ENCODE peak calls at places on chromosomes 11 and 22, in four cellular contexts. E is CD4-positive, alpha-beta T cell; M is neural progenitor cell; G is endothelial cell of umbilical vein. Q is an unnamed sample.

GRCh38 chr11:45724145-45724544 is 58.7 kb upstream of the CHST1 start:
- DNase-seq in M (no peak), G (no peak), E (no peak), Q (no peak)

GRCh38 chr22:33743756-33744155 is 176.5 kb downstream of the LARGE1 start:
- DNase-seq in M (no peak), E (no peak), G (no peak), Q (no peak)

GRCh38 chr11:9099617-9100016 is 8.2 kb upstream of the SCUBE2 start:
- DNase-seq in G (no peak), M (no peak), E (no peak), Q (no peak)

GRCh38 chr11:29707924-29708323 is 308.9 kb downstream of the KCNA4 start:
- DNase-seq in E (no peak), G (no peak), M (no peak), Q (no peak)

GRCh38 chr11:124119103-124119502 is 3.9 kb downstream of the VWA5A start:
- DNase-seq in G (no peak), E (no peak), M (no peak), Q (no peak)

GRCh38 chr22:18012528-18012927 is 11.8 kb downstream of the MICAL3 start:
- DNase-seq in M (no peak), E (no peak), G (no peak), Q (no peak)

GRCh38 chr11:95520361-95520760 is 269.2 kb downstream of the FAM76B start:
- DNase-seq in E (no peak), G (no peak), M (no peak), Q (no peak)

GRCh38 chr22:23248583-23248982 is 68.3 kb downstream of the BCR start:
- DNase-seq in G (peak; percentile 35), M (peak; percentile 41), E (no peak), Q (no peak)

GRCh38 chr22:38740116-38740723 is 15.6 kb downstream of the SUN2 start:
- DNase-seq in G (no peak), M (no peak), E (no peak), Q (no peak)

GRCh38 chr22:45226681-45227186 is 14.0 kb downstream of the KIAA0930 start:
- DNase-seq in E (no peak), M (no peak), G (no peak), Q (no peak)

GRCh38 chr11:10225553-10225952 is 68.5 kb downstream of the SBF2 start:
- DNase-seq in E (no peak), M (no peak), G (no peak), Q (no peak)

GRCh38 chr11:11208994-11209393 is 144.1 kb downstream of the CSNK2A3 start:
- DNase-seq in E (no peak), G (no peak), M (no peak), Q (no peak)

GRCh38 chr11:118232659-118233058 is 7.8 kb upstream of the JAML start:
- DNase-seq in M (no peak), E (no peak), G (no peak), Q (no peak)

GRCh38 chr11:125091247-125091876 is 20.1 kb downstream of the TMEM218 start:
- DNase-seq in E (no peak), M (peak; percentile 89), G (peak; percentile 81), Q (no peak)

GRCh38 chr22:38881464-38881871 is 9.5 kb upstream of the CBX6 start:
- DNase-seq in G (no peak), M (no peak), E (no peak), Q (no peak)

GRCh38 chr11:62575156-62575555 is 1.5 kb upstream of the EEF1G start:
- DNase-seq in M (no peak), E (no peak), G (no peak), Q (no peak)

GRCh38 chr22:20425821-20426615 is 11.6 kb downstream of the SCARF2 start:
- DNase-seq in G (no peak), E (no peak), M (no peak), Q (no peak)

GRCh38 chr11:8905528-8906165 is 5.3 kb upstream of the AKIP1 start:
- DNase-seq in E (no peak), G (no peak), M (no peak), Q (no peak)

GRCh38 chr22:31091106-31091975 is 10.2 kb downstream of the SMTN start:
- DNase-seq in G (no peak), E (no peak), M (no peak), Q (no peak)

GRCh38 chr11:86230921-86231320 is 13.6 kb upstream of the EED start:
- DNase-seq in G (no peak), M (no peak), E (no peak), Q (no peak)

GRCh38 chr11:95599959-95600586 is 189.5 kb downstream of the FAM76B start:
- DNase-seq in G (no peak), M (peak; percentile 12), E (no peak), Q (no peak)

GRCh38 chr11:128619540-128620305 is 32.4 kb upstream of the ETS1 start:
- DNase-seq in E (no peak), G (no peak), M (no peak), Q (no peak)

GRCh38 chr11:2760196-2760871 is 60.5 kb upstream of the KCNQ1OT1 start:
- DNase-seq in G (no peak), E (no peak), M (no peak), Q (peak; percentile 3)

GRCh38 chr11:24932110-24933000 is 435.5 kb downstream of the LUZP2 start:
- DNase-seq in G (peak; percentile 3), E (no peak), M (no peak), Q (no peak)

GRCh38 chr11:61297341-61297740 is 2.2 kb upstream of the VWCE start:
- DNase-seq in G (no peak), M (no peak), E (no peak), Q (no peak)

GRCh38 chr11:28144808-28145207 is 36.6 kb downstream of the METTL15 start:
- DNase-seq in E (no peak), G (no peak), M (no peak), Q (no peak)

GRCh38 chr11:8332196-8332595 is 68.5 kb upstream of the LMO1 start:
- DNase-seq in M (no peak), G (no peak), E (no peak), Q (no peak)

GRCh38 chr11:84993386-84993785 is 633.8 kb downstream of the DLG2 start:
- DNase-seq in M (peak; percentile 23), E (no peak), G (no peak), Q (no peak)

GRCh38 chr11:65571940-65572339 is 398 bp upstream of the FAM89B start:
- DNase-seq in G (peak; percentile 73), M (peak; percentile 86), E (no peak), Q (no peak)

GRCh38 chr22:49163960-49164690 is 663.5 kb downstream of the BRD1 start:
- DNase-seq in E (no peak), M (no peak), G (no peak), Q (no peak)

GRCh38 chr22:49164773-49165320 is 662.8 kb downstream of the BRD1 start:
- DNase-seq in G (no peak), M (no peak), E (no peak), Q (no peak)

GRCh38 chr22:49163258-49163959 is 664.3 kb downstream of the BRD1 start:
- DNase-seq in E (no peak), M (no peak), G (no peak), Q (no peak)

GRCh38 chr22:49161002-49161850 is 666.4 kb downstream of the BRD1 start:
- DNase-seq in M (no peak), G (no peak), E (no peak), Q (no peak)

GRCh38 chr22:49162841-49163240 is 664.8 kb downstream of the BRD1 start:
- DNase-seq in G (no peak), E (no peak), M (no peak), Q (no peak)
- H3K9me3 ChIP-seq in G (peaks cover 8% of the 10 kb centered on the region), E (no peaks in the 10 kb centered on the region), M (no peaks in the 10 kb centered on the region), Q (no peaks in the 10 kb centered on the region)

DNA sequence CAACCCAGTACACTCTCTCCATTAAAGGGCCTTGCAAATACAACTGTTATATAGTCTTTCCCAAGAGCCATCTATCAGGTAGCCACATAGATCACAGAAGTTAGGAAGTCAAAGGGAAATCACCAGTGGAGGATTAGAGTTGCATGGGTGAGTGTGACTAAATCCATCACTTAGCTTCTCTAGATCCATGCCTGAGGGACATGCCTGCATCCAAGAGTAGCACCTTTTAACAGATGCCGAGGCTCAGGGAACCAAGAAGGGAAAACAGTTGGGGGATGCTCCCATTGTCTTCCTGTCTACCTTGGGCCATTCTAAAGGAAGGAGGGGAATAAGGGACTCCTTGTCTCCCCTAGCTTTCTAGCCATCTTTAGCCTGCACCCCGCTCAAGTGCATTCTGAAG is 77.9 kb downstream of the XRRA1 start:
- DNase-seq in G (no peak), M (no peak), E (no peak), Q (no peak)
- H3K9me3 ChIP-seq in G (no peaks in the 10 kb centered on the region), M (peaks cover 37% of the 10 kb centered on the region), E (peaks cover 70% of the 10 kb centered on the region), Q (peaks cover 24% of the 10 kb centered on the region)

GRCh38 chr22:47432683-47433082 is 670.2 kb downstream of the TBC1D22A start:
- DNase-seq in M (no peak), E (no peak), G (no peak), Q (no peak)

GRCh38 chr22:47435204-47435487 is 672.7 kb downstream of the TBC1D22A start:
- DNase-seq in M (no peak), G (no peak), E (no peak), Q (no peak)

GRCh38 chr22:47433627-47434026 is 671.2 kb downstream of the TBC1D22A start:
- DNase-seq in M (no peak), G (no peak), E (no peak), Q (no peak)

GRCh38 chr22:47435826-47436225 is 673.4 kb downstream of the TBC1D22A start:
- DNase-seq in M (no peak), G (no peak), E (no peak), Q (no peak)

DNA sequence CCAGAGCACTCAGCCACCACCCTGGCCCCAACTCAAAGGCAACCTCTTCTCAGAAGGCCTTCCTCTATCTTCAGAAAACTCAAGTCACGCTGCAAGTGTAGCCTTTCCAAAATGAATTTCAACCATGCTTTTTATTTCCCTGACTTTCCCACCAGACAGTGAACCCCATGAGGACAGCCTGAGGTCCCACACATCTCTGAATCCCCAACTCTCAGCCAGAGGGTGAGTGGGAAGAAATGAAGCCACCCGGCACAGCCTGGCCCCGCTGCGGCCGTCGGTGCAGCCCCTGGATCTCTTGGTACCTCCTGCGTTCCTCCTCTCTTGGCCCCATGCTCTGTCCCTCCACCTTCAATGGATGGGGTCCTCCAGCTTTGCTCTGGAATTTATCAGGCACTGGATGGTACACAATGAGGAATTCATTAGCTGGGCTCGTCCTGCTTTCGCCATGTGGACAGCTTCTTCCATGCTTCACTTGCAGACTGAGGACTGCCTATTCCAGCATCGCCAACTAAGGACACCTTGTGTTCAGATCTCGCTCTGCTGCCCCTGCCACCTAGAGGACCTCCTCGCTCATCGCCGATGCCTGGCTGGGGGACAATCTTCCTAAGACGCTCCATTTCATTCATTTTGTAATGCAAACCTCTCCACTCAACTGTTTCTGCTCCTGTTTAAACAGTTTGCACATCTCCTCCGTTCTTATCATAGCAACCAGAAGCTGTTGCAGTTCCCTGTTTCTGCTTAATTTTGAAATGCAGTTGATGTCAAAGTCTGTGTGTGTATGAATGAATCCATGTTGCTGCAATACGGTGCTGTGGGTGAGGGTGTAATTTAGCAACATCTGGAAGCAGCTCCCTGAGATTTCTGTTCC is 672.1 kb downstream of the TBC1D22A start:
- DNase-seq in G (no peak), M (no peak), E (no peak), Q (no peak)
- H3K9me3 ChIP-seq in G (peaks cover 2% of the 10 kb centered on the region), M (peaks cover 8% of the 10 kb centered on the region), E (no peaks in the 10 kb centered on the region), Q (no peaks in the 10 kb centered on the region)

GRCh38 chr22:49637255-49637760 is 190.4 kb downstream of the BRD1 start:
- DNase-seq in E (no peak), G (no peak), M (no peak), Q (no peak)
- H3K9me3 ChIP-seq in E (no peaks in the 10 kb centered on the region), G (no peaks in the 10 kb centered on the region), M (no peaks in the 10 kb centered on the region), Q (no peaks in the 10 kb centered on the region)

DNA sequence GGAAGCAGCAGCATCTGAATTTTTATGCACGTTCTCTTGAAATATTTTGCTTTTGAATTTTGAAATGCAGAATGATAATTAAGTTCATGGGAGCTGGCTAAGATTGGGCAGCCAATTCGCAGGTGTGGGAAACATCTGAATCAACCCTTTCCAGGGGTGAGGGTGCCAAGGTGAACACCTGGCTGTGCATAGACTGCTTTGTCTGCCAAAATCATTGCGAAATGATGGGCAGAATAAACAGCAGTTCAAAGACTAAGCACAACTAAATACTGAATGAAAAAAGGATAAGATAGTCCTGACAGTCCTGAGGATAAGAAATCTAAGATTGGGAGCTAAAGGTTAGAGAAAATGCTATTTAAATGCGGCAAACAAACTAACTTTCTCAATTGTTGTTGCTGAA is 813.3 kb upstream of the RAG2 start:
- DNase-seq in E (no peak), M (no peak), G (no peak), Q (no peak)
- H3K9me3 ChIP-seq in E (no peaks in the 10 kb centered on the region), M (no peaks in the 10 kb centered on the region), G (no peaks in the 10 kb centered on the region), Q (no peaks in the 10 kb centered on the region)